ENCODE peak calls at places on chromosome 7, in six cellular contexts. T is kidney, W is suprapubic skin, D is H7, X is GM23338, S is Panc1. M is an unnamed sample.

GRCh38 chr7:155289107-155289506 is 8.6 kb upstream of the INSIG1 start:
- DNase-seq in T (no peak), W (no peak), D (no peak), X (no peak), S (no peak), M (no peak)

GRCh38 chr7:43201912-43202311 is 89.5 kb downstream of the HECW1 start:
- DNase-seq in T (no peak), W (no peak), D (no peak), X (no peak), S (no peak), M (no peak)

GRCh38 chr7:157904211-157904865 is 567.5 kb downstream of the DNAJB6 start:
- DNase-seq in T (no peak), W (no peak), D (no peak), X (no peak), S (no peak), M (no peak)

GRCh38 chr7:123424463-123424862 is 109.9 kb downstream of the IQUB start:
- DNase-seq in T (no peak), W (no peak), D (no peak), X (no peak), S (no peak), M (no peak)

GRCh38 chr7:151631149-151631967 is 111.7 kb upstream of the RHEB start:
- DNase-seq in T (no peak), W (no peak), D (no peak), X (peak; percentile 72), S (no peak), M (no peak)

GRCh38 chr7:17474724-17475344 is 176.4 kb downstream of the AHR start:
- DNase-seq in T (no peak), W (no peak), D (peak; percentile 23), X (peak; percentile 74), S (no peak), M (no peak)

GRCh38 chr7:155813125-155813524 is 862 bp upstream of the SHH start:
- DNase-seq in T (peak; percentile 51), W (no peak), D (no peak), X (no peak), S (no peak), M (no peak)

GRCh38 chr7:66522518-66522917 is 106.2 kb upstream of the KCTD7 start:
- DNase-seq in T (no peak), W (no peak), D (peak; percentile 49), X (peak; percentile 45), S (no peak), M (no peak)

GRCh38 chr7:34320926-34321609 is 336.9 kb upstream of the NPSR1 start:
- DNase-seq in T (peak; percentile 68), W (no peak), D (peak; percentile 72), X (peak; percentile 90), S (peak; percentile 58), M (peak; percentile 89)

GRCh38 chr7:34759477-34760125 is 101.6 kb downstream of the NPSR1 start:
- DNase-seq in T (no peak), W (no peak), D (peak; percentile 40), X (peak; percentile 81), S (peak; percentile 53), M (no peak)

GRCh38 chr7:128084896-128085608 is 53.8 kb upstream of the LRRC4 start:
- DNase-seq in T (peak; percentile 91), W (no peak), D (no peak), X (no peak), S (no peak), M (no peak)

GRCh38 chr7:151780626-151781025 is 96.3 kb downstream of the PRKAG2 start:
- DNase-seq in T (no peak), W (no peak), D (no peak), X (no peak), S (no peak), M (no peak)

GRCh38 chr7:29965030-29965429 is 24.6 kb downstream of the SCRN1 start:
- DNase-seq in T (no peak), W (no peak), D (no peak), X (no peak), S (no peak), M (no peak)

GRCh38 chr7:80335473-80336232 is 176.2 kb downstream of the GNAT3 start:
- DNase-seq in T (no peak), W (no peak), D (no peak), X (no peak), S (no peak), M (no peak)

GRCh38 chr7:27782849-27783248 is 42.9 kb downstream of the TAX1BP1 start:
- DNase-seq in T (no peak), W (no peak), D (no peak), X (no peak), S (no peak), M (no peak)

GRCh38 chr7:28708033-28708451 is 250.1 kb downstream of the TRIL start:
- DNase-seq in T (no peak), W (no peak), D (no peak), X (peak; percentile 22), S (no peak), M (no peak)

GRCh38 chr7:80039255-80039884 is 95.3 kb upstream of the GNAI1 start:
- DNase-seq in T (no peak), W (no peak), D (no peak), X (no peak), S (no peak), M (no peak)

GRCh38 chr7:11698273-11698930 is 133.6 kb downstream of the THSD7A start:
- DNase-seq in T (no peak), W (no peak), D (no peak), X (no peak), S (no peak), M (no peak)

GRCh38 chr7:95089916-95090315 is 182.5 kb downstream of the PPP1R9A start:
- DNase-seq in T (no peak), W (no peak), D (no peak), X (no peak), S (no peak), M (no peak)

GRCh38 chr7:28130277-28130676 is 50.3 kb downstream of the JAZF1 start:
- DNase-seq in T (no peak), W (no peak), D (no peak), X (no peak), S (no peak), M (no peak)

GRCh38 chr7:117072620-117073118 is 119.4 kb downstream of the ST7 start:
- DNase-seq in T (no peak), W (no peak), D (no peak), X (no peak), S (no peak), M (no peak)

GRCh38 chr7:105224884-105225651 is 163.7 kb downstream of the SRPK2 start:
- DNase-seq in T (no peak), W (no peak), D (no peak), X (no peak), S (peak; percentile 84), M (no peak)

GRCh38 chr7:97174308-97174707 is 56.8 kb downstream of the SDHAF3 start:
- DNase-seq in T (no peak), W (no peak), D (no peak), X (no peak), S (no peak), M (no peak)

GRCh38 chr7:142482899-142483658 is 225.2 kb upstream of the PRSS58 start:
- DNase-seq in T (no peak), W (no peak), D (peak; percentile 69), X (peak; percentile 74), S (no peak), M (no peak)

GRCh38 chr7:152637920-152638580 is 37.9 kb downstream of the XRCC2 start:
- DNase-seq in T (no peak), W (no peak), D (no peak), X (no peak), S (no peak), M (no peak)

GRCh38 chr7:47314248-47314647 is 267.7 kb downstream of the TNS3 start:
- DNase-seq in T (no peak), W (peak; percentile 62), D (no peak), X (no peak), S (no peak), M (no peak)

GRCh38 chr7:137572071-137572784 is 228.7 kb upstream of the PTN start:
- DNase-seq in T (no peak), W (no peak), D (no peak), X (no peak), S (no peak), M (no peak)

GRCh38 chr7:13282377-13282980 is 595.0 kb downstream of the ARL4A start:
- DNase-seq in T (no peak), W (no peak), D (no peak), X (peak; percentile 32), S (no peak), M (no peak)

GRCh38 chr7:32042900-32043299 is 27.3 kb downstream of the PDE1C start:
- DNase-seq in T (no peak), W (no peak), D (no peak), X (no peak), S (no peak), M (no peak)
- H3K4me3 ChIP-seq in T (no peak overlapping the region), W (no peak overlapping the region), D (no peak overlapping the region), X (no peak overlapping the region), S (no peak overlapping the region), M (no peak overlapping the region)

GRCh38 chr7:102080003-102080361 is 206.7 kb upstream of the SH2B2 start:
- DNase-seq in T (no peak), W (peak; percentile 18), D (no peak), X (no peak), S (no peak), M (no peak)

GRCh38 chr7:102080371-102081243 is 206.1 kb upstream of the SH2B2 start:
- DNase-seq in T (no peak), W (peak; percentile 31), D (no peak), X (no peak), S (no peak), M (no peak)

GRCh38 chr7:102081244-102081627 is 205.4 kb upstream of the SH2B2 start:
- DNase-seq in T (no peak), W (peak; percentile 4), D (no peak), X (no peak), S (no peak), M (no peak)

GRCh38 chr7:102077081-102077480 is 209.6 kb upstream of the SH2B2 start:
- DNase-seq in T (no peak), W (peak; percentile 32), D (peak; percentile 75), X (peak; percentile 74), S (no peak), M (no peak)

GRCh38 chr7:102079140-102080002 is 207.3 kb upstream of the SH2B2 start:
- DNase-seq in T (no peak), W (peak; percentile 12), D (no peak), X (peak; percentile 49), S (no peak), M (no peak)
- H3K4me3 ChIP-seq in T (no peak overlapping the region), W (no peak overlapping the region), D (no peak overlapping the region), X (no peak overlapping the region), S (no peak overlapping the region), M (no peak overlapping the region)

GRCh38 chr7:101163281-101164070 is 1.9 kb downstream of the VGF start:
- DNase-seq in T (peak; percentile 79), W (no peak), D (peak; percentile 85), X (peak; percentile 72), S (no peak), M (no peak)
- H3K4me3 ChIP-seq in T (peak overlapping the region; percentile 24), W (peak overlapping the region; percentile 47), D (peak overlapping the region; percentile 70), X (peak overlapping the region; percentile 76), S (peak overlapping the region; percentile 72), M (peak overlapping the region; percentile 55)

GRCh38 chr7:22726345-22726848 is 603 bp upstream of the IL6 start:
- DNase-seq in T (peak; percentile 78), W (no peak), D (peak; percentile 44), X (peak; percentile 90), S (no peak), M (no peak)
- H3K4me3 ChIP-seq in T (no peak overlapping the region), W (peak overlapping the region; percentile 42), D (peak overlapping the region; percentile 28), X (peak overlapping the region; percentile 22), S (no peak overlapping the region), M (peak overlapping the region; percentile 50)

M was measured in esophagus muscularis mucosa.